ENCODE peak calls at places on chromosomes 13 and 19, in eight cellular contexts. H is fibroblast of pulmonary artery, Y is hepatocyte, A is breast epithelium, B is neural progenitor cell, Z is A549, S is cardiac fibroblast, N is uterus. C is an unnamed sample.

GRCh38 chr19:49676136-49676689 is 858 bp upstream of the PRMT1 start:
- DNase-seq in B (peak), H (peak), Y (peak), A (peak), Z (peak), N (peak), S (peak), C (peak)

GRCh38 chr19:43768273-43769050 is 12.3 kb downstream of the KCNN4 start:
- DNase-seq in B (no peak), Y (peak), Z (no peak), H (no peak), A (no peak), S (no peak), N (no peak), C (no peak)

GRCh38 chr19:43675269-43675879 is 5.4 kb upstream of the PLAUR start:
- DNase-seq in Z (peak), S (peak), N (no peak), B (no peak), Y (peak), A (peak), H (peak), C (no peak)

GRCh38 chr19:14497347-14497921 is 1.5 kb upstream of the GIPC1 start:
- DNase-seq in A (no peak), N (no peak), Y (no peak), H (no peak), Z (no peak), B (no peak), S (no peak), C (no peak)

GRCh38 chr13:36905944-36906343 is 14.1 kb downstream of the SMAD9 start:
- DNase-seq in Y (no peak), B (no peak), N (no peak), S (no peak), A (no peak), Z (no peak), H (no peak), C (no peak)

GRCh38 chr19:2180881-2181617 is 17.3 kb downstream of the DOT1L start:
- DNase-seq in B (no peak), S (no peak), A (no peak), Z (no peak), Y (no peak), N (no peak), H (no peak), C (no peak)

GRCh38 chr19:370641-371330 is 26.2 kb upstream of the MIER2 start:
- DNase-seq in S (no peak), Z (no peak), N (no peak), A (no peak), H (no peak), B (no peak), Y (no peak), C (no peak)

GRCh38 chr13:105774739-105775460 is 760.6 kb downstream of the EFNB2 start:
- DNase-seq in B (peak), Y (peak), S (no peak), A (no peak), N (no peak), H (no peak), Z (peak), C (peak)

GRCh38 chr13:49545661-49546060 is 39.7 kb downstream of the RCBTB1 start:
- DNase-seq in A (no peak), Z (no peak), B (no peak), N (no peak), H (no peak), S (no peak), Y (no peak), C (no peak)

GRCh38 chr19:28744014-28744413 is 468.9 kb downstream of the UQCRFS1 start:
- DNase-seq in Y (no peak), B (no peak), A (no peak), N (no peak), Z (no peak), S (no peak), H (no peak), C (no peak)

GRCh38 chr13:90374183-90374582 is 973.3 kb upstream of the MIR17HG start:
- DNase-seq in A (no peak), N (no peak), Z (no peak), B (no peak), Y (no peak), S (no peak), H (no peak), C (no peak)

GRCh38 chr13:68938639-68939038 is 1169.0 kb upstream of the ATXN8OS start:
- DNase-seq in A (no peak), Y (no peak), S (no peak), B (no peak), N (no peak), H (no peak), Z (no peak), C (no peak)

GRCh38 chr13:95087746-95088305 is 213.4 kb downstream of the ABCC4 start:
- DNase-seq in S (peak), H (peak), N (no peak), Z (no peak), B (no peak), Y (peak), A (no peak), C (peak)

GRCh38 chr19:45161715-45162463 is 1.1 kb upstream of the NKPD1 start:
- DNase-seq in B (peak), Y (peak), S (peak), H (peak), N (no peak), A (no peak), Z (no peak), C (no peak)

GRCh38 chr13:44404261-44405139 is 30.9 kb downstream of the SERP2 start:
- DNase-seq in A (peak), S (no peak), H (no peak), N (no peak), B (peak), Y (peak), Z (no peak), C (no peak)

GRCh38 chr13:82698941-82699340 is 1183.3 kb downstream of the SLITRK1 start:
- DNase-seq in S (no peak), A (no peak), Y (no peak), N (no peak), H (no peak), Z (no peak), B (no peak), C (no peak)

GRCh38 chr19:46975918-46976782 is 43.5 kb upstream of the NPAS1 start:
- DNase-seq in A (peak), Y (peak), H (peak), Z (no peak), N (peak), S (peak), B (peak), C (peak)

GRCh38 chr19:12478234-12478941 is 6.2 kb downstream of the ZNF709 start:
- DNase-seq in N (no peak), H (no peak), S (no peak), Z (no peak), Y (no peak), A (no peak), B (no peak), C (no peak)

GRCh38 chr13:41608779-41609178 is 151.4 kb downstream of the RGCC start:
- DNase-seq in Y (no peak), B (no peak), S (no peak), N (no peak), H (no peak), Z (no peak), A (no peak), C (no peak)

GRCh38 chr19:38211206-38211605 is 12.8 kb downstream of the DPF1 start:
- DNase-seq in Z (no peak), S (no peak), B (peak), A (no peak), N (no peak), H (no peak), Y (peak), C (no peak)
- TF ChIP-seq CTCF in Z (no peak), S (no peak), B (no peak), A (no peak), N (no peak), H (no peak), Y (no peak), C (peak)

GRCh38 chr13:48235100-48235813 is 2.3 kb downstream of the ITM2B start:
- DNase-seq in A (no peak), B (peak), Z (no peak), Y (peak), N (no peak), H (peak), S (peak), C (no peak)
- H3K4me3 ChIP-seq in A (peak), B (peak), Z (no peak), Y (peak), N (peak), H (peak), S (peak), C (peak)

GRCh38 chr13:29543230-29544215 is 52.0 kb downstream of the SLC7A1 start:
- DNase-seq in Y (peak), A (no peak), S (peak), H (peak), B (no peak), Z (no peak), N (no peak), C (no peak)
- TF ChIP-seq CTCF in Y (no peak), A (no peak), S (no peak), H (no peak), B (no peak), Z (no peak), N (no peak), C (no peak)

DNA sequence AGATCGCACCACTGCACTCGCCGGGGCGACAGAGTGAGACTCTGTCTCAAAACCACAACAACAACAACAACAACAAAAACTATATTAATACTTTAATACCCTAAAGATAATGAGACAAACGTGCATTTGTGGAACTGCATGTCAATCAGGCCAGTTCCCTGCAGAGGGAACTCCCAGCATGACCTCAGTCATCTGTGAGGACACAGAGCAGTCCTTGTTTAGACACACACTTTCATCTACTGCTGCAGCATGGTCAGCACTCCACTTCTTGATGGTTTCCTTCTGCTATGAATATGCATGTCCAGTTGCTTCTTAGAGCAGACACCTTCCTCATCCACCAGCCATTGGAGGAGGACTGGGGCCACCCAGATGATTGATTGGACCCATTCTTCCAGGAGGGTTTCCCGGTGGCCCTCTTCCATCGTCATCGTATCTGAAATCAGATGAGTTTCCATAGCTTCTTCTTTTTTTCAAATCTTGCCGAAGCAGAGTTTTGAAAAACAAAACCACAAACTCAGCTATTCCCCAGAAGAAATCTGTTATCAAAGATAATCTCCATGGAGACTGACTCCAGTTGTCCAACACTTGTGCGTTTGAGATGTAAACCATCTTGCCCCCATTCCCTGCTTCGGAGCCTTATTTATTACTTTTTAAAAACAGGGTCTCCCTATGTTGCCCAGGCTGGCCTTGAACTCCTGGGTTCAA is 26.5 kb downstream of the ZNF607 start:
- DNase-seq in B (no peak), A (no peak), Z (no peak), N (no peak), S (no peak), Y (no peak), H (no peak), C (no peak)
- H3K4me3 ChIP-seq in B (no peak), A (no peak), Z (no peak), N (no peak), S (no peak), Y (no peak), H (no peak), C (no peak)

GRCh38 chr13:32538621-32539246 is at the start of gene N4BP2L2:
- DNase-seq in H (peak), S (peak), Z (peak), N (peak), A (peak), Y (peak), B (peak), C (peak)
- TF ChIP-seq CTCF in H (peak), S (peak), Z (peak), N (peak), A (no peak), Y (peak), B (no peak), C (peak)

GRCh38 chr19:8308891-8309291 is 733 bp upstream of the CD320 start:
- DNase-seq in A (peak), S (no peak), Z (no peak), H (no peak), Y (no peak), N (peak), B (no peak), C (no peak)
- H3K4me3 ChIP-seq in A (peak), S (no peak), Z (peak), H (peak), Y (peak), N (peak), B (peak), C (peak)

GRCh38 chr13:79548886-79549285 is 67.9 kb downstream of the NDFIP2 start:
- DNase-seq in A (no peak), N (no peak), H (peak), S (peak), B (no peak), Y (no peak), Z (no peak), C (peak)
- TF ChIP-seq CTCF in A (no peak), N (no peak), H (peak), S (peak), B (peak), Y (peak), Z (peak), C (no peak)

GRCh38 chr13:30354481-30355404 is 47.4 kb upstream of the KATNAL1 start:
- DNase-seq in B (no peak), Y (peak), Z (no peak), H (no peak), S (no peak), A (no peak), N (no peak), C (no peak)
- H3K4me3 ChIP-seq in B (no peak), Y (no peak), Z (no peak), H (no peak), S (no peak), A (no peak), N (no peak), C (no peak)

DNA sequence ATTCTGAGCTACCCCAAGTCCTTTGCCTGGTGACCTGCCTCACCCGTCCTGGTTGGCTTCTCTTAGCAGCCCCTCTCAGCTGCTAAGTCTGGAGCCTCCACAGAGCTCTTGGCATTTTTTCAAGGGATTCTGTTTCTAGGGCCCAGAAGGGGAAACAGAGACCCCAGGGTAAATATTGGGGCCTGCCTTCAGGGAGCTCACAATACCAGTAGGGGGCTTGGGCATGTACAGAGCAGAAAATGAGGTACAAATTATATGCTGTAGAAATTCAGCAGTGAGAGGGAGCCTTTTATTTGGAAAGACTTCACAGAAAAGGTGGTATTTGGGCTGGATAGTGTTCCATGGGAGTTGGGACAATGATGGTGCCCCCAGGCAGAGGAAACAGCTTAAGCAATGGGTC is 3.7 kb downstream of the SAMD4B start:
- DNase-seq in Z (no peak), H (no peak), B (no peak), A (no peak), S (no peak), Y (no peak), N (no peak), C (no peak)
- TF ChIP-seq CTCF in Z (no peak), H (no peak), B (peak), A (no peak), S (no peak), Y (no peak), N (no peak), C (peak)

GRCh38 chr13:113603116-113603710 is 18.7 kb downstream of the TFDP1 start:
- DNase-seq in A (no peak), Z (no peak), S (no peak), B (no peak), H (no peak), Y (no peak), N (no peak), C (no peak)

GRCh38 chr13:113599396-113599795 is 14.8 kb downstream of the TFDP1 start:
- DNase-seq in Y (no peak), S (no peak), B (no peak), N (no peak), H (no peak), Z (no peak), A (peak), C (no peak)

GRCh38 chr13:113604186-113604585 is 19.6 kb downstream of the TFDP1 start:
- DNase-seq in H (no peak), A (no peak), N (no peak), Z (no peak), S (no peak), Y (no peak), B (no peak), C (no peak)

GRCh38 chr13:113602291-113602970 is 17.9 kb downstream of the TFDP1 start:
- DNase-seq in Y (no peak), A (no peak), S (no peak), N (no peak), Z (no peak), H (no peak), B (peak), C (no peak)

GRCh38 chr13:113601166-113602070 is 16.9 kb downstream of the TFDP1 start:
- DNase-seq in A (no peak), Y (no peak), H (no peak), Z (no peak), S (no peak), N (no peak), B (no peak), C (no peak)
- H3K4me3 ChIP-seq in A (no peak), Y (no peak), H (no peak), Z (no peak), S (no peak), N (no peak), B (no peak), C (no peak)

C was measured in astrocyte of the cerebellum.